ENCODE peak calls at places on chromosomes 6 and 20, in seven cellular contexts. D is mesothelial cell of epicardium, R is progenitor cell of endocrine pancreas, I is Calu3, Z is heart left ventricle, A is GM19239, O is H54. C is an unnamed sample.

GRCh38 chr6:165889636-165890403 is 226.8 kb upstream of the PDE10A start:
- DNase-seq in A (no peak), O (no peak), R (no peak), I (peak; percentile 55), Z (no peak), D (peak; percentile 55), C (no peak)

GRCh38 chr6:66264376-66264775 is 557.4 kb upstream of the EYS start:
- DNase-seq in R (no peak), I (no peak), A (no peak), Z (no peak), D (no peak), O (no peak), C (no peak)

GRCh38 chr6:79719248-79719975 is 88.3 kb downstream of the SH3BGRL2 start:
- DNase-seq in D (no peak), I (peak; percentile 10), O (no peak), R (no peak), Z (no peak), A (no peak), C (no peak)

GRCh38 chr20:18543932-18544331 is 23.3 kb upstream of the SMIM26 start:
- DNase-seq in D (no peak), Z (peak; percentile 69), R (no peak), A (no peak), I (peak; percentile 1), O (no peak), C (no peak)

GRCh38 chr6:35413911-35414310 is 38.2 kb upstream of the FANCE start:
- DNase-seq in R (no peak), A (no peak), O (no peak), Z (no peak), D (no peak), I (no peak), C (no peak)

GRCh38 chr6:145953200-145953599 is 11.0 kb downstream of the SHPRH start:
- DNase-seq in I (no peak), R (no peak), D (no peak), O (no peak), A (no peak), Z (no peak), C (no peak)

GRCh38 chr6:14178083-14178445 is 60.5 kb downstream of the CD83 start:
- DNase-seq in Z (no peak), D (no peak), I (no peak), A (no peak), R (no peak), O (no peak), C (no peak)

GRCh38 chr6:111996159-111996558 is 57.7 kb upstream of the CCN6 start:
- DNase-seq in O (no peak), A (no peak), I (no peak), D (no peak), Z (no peak), R (no peak), C (no peak)

GRCh38 chr6:13470240-13471140 is 16.9 kb downstream of the GFOD1 start:
- DNase-seq in O (no peak), I (no peak), R (no peak), D (no peak), Z (no peak), A (no peak), C (no peak)

GRCh38 chr6:122530440-122531046 is 58.9 kb upstream of the SERINC1 start:
- DNase-seq in R (peak; percentile 39), O (peak; percentile 1), I (peak; percentile 64), D (peak; percentile 46), Z (no peak), A (peak; percentile 35), C (no peak)